ENCODE peak calls at places on chromosome 11, in nine cellular contexts. K is astrocyte of the spinal cord, J is fibroblast of lung, D is neural progenitor cell, B is A549, V is lower lobe of right lung, X is mucosa of descending colon, T is cardiac muscle cell, R is RWPE2. H is an unnamed sample.

GRCh38 chr11:112156594-112157273 is 7.2 kb downstream of the IL18 start:
- DNase-seq in K (no peak), J (no peak), D (no peak), B (no peak), V (no peak), X (no peak), T (no peak), R (no peak), H (no peak)

GRCh38 chr11:69638941-69639681 is 1.8 kb upstream of the CCND1 start:
- DNase-seq in K (peak), J (peak), D (peak), B (peak), V (peak), X (peak), T (peak), R (peak), H (peak)

GRCh38 chr11:7484645-7485044 is 661 bp upstream of the OLFML1 start:
- DNase-seq in K (no peak), J (no peak), D (no peak), B (no peak), V (no peak), X (no peak), T (peak), R (no peak), H (no peak)

GRCh38 chr11:108135845-108136599 is 14.7 kb downstream of the ACAT1 start:
- DNase-seq in K (peak), J (peak), D (no peak), B (peak), V (no peak), X (no peak), T (peak), R (no peak), H (peak)

GRCh38 chr11:122748968-122749687 is 89.2 kb upstream of the CRTAM start:
- DNase-seq in K (peak), J (peak), D (no peak), B (no peak), V (no peak), X (no peak), T (peak), R (no peak), H (peak)

GRCh38 chr11:8256271-8257002 is 7.2 kb downstream of the LMO1 start:
- DNase-seq in K (no peak), J (no peak), D (no peak), B (no peak), V (peak), X (no peak), T (no peak), R (no peak), H (no peak)

GRCh38 chr11:125262194-125262824 is 97.8 kb downstream of the PKNOX2 start:
- DNase-seq in K (no peak), J (no peak), D (peak), B (no peak), V (no peak), X (no peak), T (peak), R (no peak), H (no peak)

GRCh38 chr11:30107899-30108298 is 91.1 kb upstream of the KCNA4 start:
- DNase-seq in K (peak), J (peak), D (no peak), B (peak), V (no peak), X (no peak), T (peak), R (no peak), H (peak)

GRCh38 chr11:70085815-70086769 is 8.0 kb downstream of the ANO1 start:
- DNase-seq in K (no peak), J (no peak), D (no peak), B (no peak), V (no peak), X (no peak), T (no peak), R (peak), H (no peak)

GRCh38 chr11:116990061-116990473 is 108.2 kb downstream of the SIK3 start:
- DNase-seq in K (peak), J (peak), D (no peak), B (no peak), V (no peak), X (no peak), T (peak), R (no peak), H (peak)

GRCh38 chr11:87351671-87352070 is 313.9 kb downstream of the TMEM135 start:
- DNase-seq in K (no peak), J (no peak), D (no peak), B (no peak), V (no peak), X (no peak), T (no peak), R (no peak), H (no peak)
- H3K4me3 ChIP-seq in K (no peak), J (no peak), D (no peak), B (no peak), V (no peak), X (no peak), T (no peak), R (no peak), H (no peak)

GRCh38 chr11:40295466-40295865 is 1164.0 kb downstream of the LRRC4C start:
- DNase-seq in K (no peak), J (no peak), D (no peak), B (no peak), V (no peak), X (no peak), T (no peak), R (no peak), H (no peak)
- H3K4me3 ChIP-seq in K (no peak), J (no peak), D (no peak), B (no peak), V (no peak), X (no peak), T (no peak), R (no peak), H (no peak)

GRCh38 chr11:62392506-62392905 is 26.3 kb upstream of the SCGB1A1 start:
- DNase-seq in K (no peak), J (no peak), D (no peak), B (no peak), V (no peak), X (no peak), T (no peak), R (no peak), H (no peak)

GRCh38 chr11:62392944-62393628 is 25.7 kb upstream of the SCGB1A1 start:
- DNase-seq in K (no peak), J (no peak), D (no peak), B (peak), V (no peak), X (no peak), T (no peak), R (no peak), H (no peak)

GRCh38 chr11:62393735-62394134 is 25.1 kb upstream of the SCGB1A1 start:
- DNase-seq in K (no peak), J (no peak), D (no peak), B (no peak), V (no peak), X (no peak), T (no peak), R (no peak), H (no peak)

GRCh38 chr11:62395885-62396778 is 22.7 kb upstream of the SCGB1A1 start:
- DNase-seq in K (no peak), J (no peak), D (no peak), B (no peak), V (no peak), X (no peak), T (no peak), R (no peak), H (no peak)

GRCh38 chr11:62394825-62395538 is 23.9 kb upstream of the SCGB1A1 start:
- DNase-seq in K (peak), J (peak), D (peak), B (peak), V (peak), X (peak), T (peak), R (peak), H (peak)
- H3K4me3 ChIP-seq in K (peak), J (peak), D (peak), B (peak), V (peak), X (no peak), T (peak), R (peak), H (peak)

DNA sequence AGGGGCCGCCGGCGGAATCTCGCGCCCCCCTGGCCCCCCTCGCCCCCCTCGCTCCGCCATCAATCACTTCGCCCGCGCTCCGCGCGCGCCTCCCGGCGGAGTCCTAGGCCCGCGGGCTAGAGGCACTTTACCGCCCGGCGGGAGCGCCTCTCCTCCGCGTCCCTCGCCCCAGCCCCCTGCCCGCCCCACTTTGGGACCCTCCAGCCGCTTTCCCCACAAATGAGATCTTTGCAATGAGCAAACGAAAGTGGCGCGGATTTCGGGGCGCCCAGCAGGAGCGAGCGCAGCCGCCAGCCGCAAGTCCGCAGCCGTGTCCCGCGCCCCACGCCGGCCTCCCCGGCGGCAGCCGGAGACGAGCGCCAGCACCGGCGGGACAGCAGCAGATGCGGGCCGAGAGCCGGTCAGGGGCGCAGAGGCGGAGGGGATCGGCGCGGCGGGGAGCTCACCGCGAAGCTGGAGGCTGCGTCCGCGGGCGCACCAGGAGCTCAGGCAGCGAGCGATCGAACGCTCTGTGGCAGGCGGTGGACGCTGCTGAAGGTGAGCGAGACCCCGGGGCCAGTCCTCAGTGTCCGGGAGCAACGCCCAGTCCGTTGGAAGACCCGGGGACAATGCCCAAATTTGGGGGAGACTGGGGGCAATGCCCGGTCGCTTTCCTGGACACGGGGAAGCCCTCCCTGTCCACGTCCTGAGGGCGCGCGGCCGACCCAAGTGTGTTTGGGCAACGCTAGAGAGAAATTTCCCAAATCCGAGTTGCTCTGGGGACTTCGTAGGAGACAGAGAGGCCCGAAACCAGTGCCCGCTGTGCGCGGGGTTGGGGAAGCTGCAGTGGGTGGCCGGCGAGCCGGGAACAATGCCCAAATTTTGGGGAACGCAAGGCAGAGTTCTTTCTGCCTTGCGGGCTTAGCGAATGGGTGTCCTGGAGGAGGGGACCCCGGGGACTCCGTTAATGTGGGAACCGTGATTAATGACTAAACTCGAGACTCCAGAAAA is 1.5 kb upstream of the IGF2 start:
- DNase-seq in K (no peak), J (no peak), D (peak), B (no peak), V (peak), X (no peak), T (no peak), R (no peak), H (no peak)
- H3K4me3 ChIP-seq in K (no peak), J (no peak), D (peak), B (no peak), V (no peak), X (no peak), T (peak), R (no peak), H (no peak)

GRCh38 chr11:75490221-75491181 is 35.2 kb downstream of the GDPD5 start:
- DNase-seq in K (peak), J (no peak), D (no peak), B (no peak), V (no peak), X (no peak), T (peak), R (no peak), H (no peak)
- H3K4me3 ChIP-seq in K (no peak), J (no peak), D (no peak), B (no peak), V (no peak), X (no peak), T (no peak), R (no peak), H (no peak)

GRCh38 chr11:44566559-44566949 is 1.1 kb downstream of the CD82 start:
- DNase-seq in K (no peak), J (no peak), D (no peak), B (no peak), V (no peak), X (no peak), T (no peak), R (no peak), H (no peak)

GRCh38 chr11:44567876-44568256 is 2.4 kb downstream of the CD82 start:
- DNase-seq in K (no peak), J (no peak), D (no peak), B (no peak), V (no peak), X (no peak), T (no peak), R (no peak), H (no peak)

GRCh38 chr11:44565746-44566558 is 489 bp downstream of the CD82 start:
- DNase-seq in K (no peak), J (no peak), D (no peak), B (no peak), V (peak), X (no peak), T (no peak), R (no peak), H (no peak)

GRCh38 chr11:44568358-44568705 is 2.9 kb downstream of the CD82 start:
- DNase-seq in K (no peak), J (no peak), D (no peak), B (no peak), V (no peak), X (no peak), T (no peak), R (peak), H (no peak)

DNA sequence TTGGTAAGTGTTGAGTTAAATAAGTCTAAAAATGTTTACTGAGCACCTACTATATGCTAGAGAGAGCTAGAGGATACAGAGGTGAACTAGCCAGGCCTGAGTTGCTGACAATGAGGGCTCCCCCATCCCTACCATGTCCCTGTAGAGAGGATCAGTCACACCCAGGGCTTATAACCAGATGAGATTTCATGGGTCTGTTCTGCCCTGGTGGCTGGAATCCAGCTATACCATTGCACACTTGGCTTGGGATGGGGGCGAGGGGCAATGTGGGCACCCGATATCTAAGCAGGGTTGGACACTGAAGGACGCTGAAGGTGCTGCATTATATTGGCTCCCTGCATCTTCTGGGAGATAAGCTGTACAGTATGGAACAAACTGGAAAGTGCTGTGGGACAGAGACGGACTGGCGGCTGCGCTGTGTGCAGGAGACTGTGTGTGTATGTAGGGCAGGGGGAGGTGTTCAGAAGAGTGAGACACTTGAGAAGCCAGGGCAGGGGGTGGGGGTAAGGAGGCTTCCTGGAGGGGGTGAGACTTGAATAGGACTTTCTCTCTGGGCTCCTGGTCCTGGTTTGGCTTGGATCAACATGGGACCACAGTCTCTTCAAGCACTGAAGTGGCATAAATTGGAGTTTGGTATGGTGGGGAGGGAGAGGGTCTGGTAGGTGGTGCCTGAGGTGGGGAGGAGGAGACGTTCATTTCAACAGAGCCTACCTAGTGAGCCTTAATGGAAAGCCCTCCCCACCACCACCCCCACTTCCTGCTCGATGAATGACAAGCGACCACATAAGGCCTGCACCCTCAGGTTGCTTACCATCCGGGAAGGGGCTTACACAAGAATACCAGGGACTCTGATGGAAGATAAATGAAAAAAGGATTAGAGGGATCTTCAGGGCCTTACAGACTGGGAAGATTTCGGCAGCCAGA is 1.8 kb downstream of the CD82 start:
- DNase-seq in K (no peak), J (no peak), D (no peak), B (no peak), V (no peak), X (no peak), T (no peak), R (peak), H (no peak)
- H3K4me3 ChIP-seq in K (peak), J (no peak), D (no peak), B (no peak), V (peak), X (no peak), T (no peak), R (no peak), H (peak)

DNA sequence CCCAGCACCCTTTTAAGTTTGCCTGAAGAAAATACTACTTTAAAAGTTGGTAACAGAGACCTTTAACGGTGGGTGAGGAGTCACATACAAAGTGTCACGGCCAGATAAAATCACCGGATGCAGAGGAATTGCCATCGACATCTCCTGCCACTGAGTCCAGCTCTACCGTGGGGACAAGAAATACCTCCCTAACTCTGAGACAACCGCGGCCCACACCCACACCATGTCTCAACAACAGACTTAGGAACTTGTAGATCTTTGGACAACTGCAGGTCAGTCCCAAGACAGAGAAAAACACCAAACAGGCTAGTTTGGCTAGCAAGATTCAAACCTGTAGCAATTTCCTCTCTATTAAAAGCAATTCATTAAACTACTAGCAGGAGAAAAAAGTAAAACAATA is 669 bp downstream of the ETS1 start:
- DNase-seq in K (no peak), J (no peak), D (no peak), B (no peak), V (no peak), X (no peak), T (no peak), R (no peak), H (no peak)
- H3K4me3 ChIP-seq in K (no peak), J (no peak), D (no peak), B (no peak), V (peak), X (no peak), T (no peak), R (no peak), H (no peak)

DNA sequence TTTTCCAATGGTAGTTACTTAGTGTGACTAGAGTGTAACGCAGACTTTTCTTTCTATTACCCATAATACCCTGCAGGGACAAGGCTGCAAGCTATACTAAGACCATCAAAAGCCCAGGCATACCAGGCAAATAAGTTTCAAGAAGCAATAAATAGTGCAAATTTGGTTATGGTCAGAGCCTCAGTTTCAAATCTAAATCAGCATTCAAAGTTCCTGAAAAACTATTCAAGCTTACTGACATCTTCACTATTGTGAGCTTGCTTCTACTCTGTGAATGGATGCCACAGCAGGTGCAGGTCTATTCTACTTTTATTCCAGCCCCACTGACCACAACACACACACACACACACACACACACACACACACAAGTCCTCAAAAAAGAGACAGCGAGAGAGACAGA is 2.5 kb upstream of the HBB start:
- DNase-seq in K (no peak), J (no peak), D (peak), B (no peak), V (no peak), X (no peak), T (no peak), R (no peak), H (no peak)
- H3K4me3 ChIP-seq in K (no peak), J (no peak), D (no peak), B (no peak), V (no peak), X (no peak), T (no peak), R (no peak), H (no peak)

GRCh38 chr11:13962562-13963168 is at the start of gene SPON1:
- DNase-seq in K (peak), J (peak), D (peak), B (no peak), V (peak), X (peak), T (peak), R (no peak), H (peak)
- H3K4me3 ChIP-seq in K (no peak), J (peak), D (peak), B (no peak), V (peak), X (peak), T (peak), R (no peak), H (no peak)

GRCh38 chr11:81165164-81165563 is 1568.5 kb downstream of the FAM181B start:
- DNase-seq in K (no peak), J (no peak), D (peak), B (no peak), V (no peak), X (no peak), T (no peak), R (no peak), H (no peak)
- H3K4me3 ChIP-seq in K (no peak), J (no peak), D (no peak), B (no peak), V (no peak), X (no peak), T (no peak), R (no peak), H (no peak)

H was measured in cardiac fibroblast.